ENCODE peak calls at places on chromosomes 3 and 15, in six cellular contexts. V is lower lobe of right lung; A is kidney epithelial cell; G is fibroblast of lung; J is breast epithelium; O is naive thymus-derived CD4-positive, alpha-beta T cell. P is an unnamed sample.

GRCh38 chr3:179068779-179069530 is 2.7 kb downstream of the ZMAT3 start:
- DNase-seq in V (no peak), A (no peak), G (no peak), J (no peak), O (no peak), P (no peak)

GRCh38 chr3:64539451-64540196 is 148.2 kb downstream of the ADAMTS9 start:
- DNase-seq in V (no peak), A (no peak), G (peak), J (peak), O (no peak), P (no peak)

GRCh38 chr15:51401065-51401780 is 59.8 kb downstream of the GLDN start:
- DNase-seq in V (no peak), A (no peak), G (no peak), J (no peak), O (no peak), P (no peak)

GRCh38 chr3:188165596-188165995 is 11.6 kb downstream of the LPP start:
- DNase-seq in V (no peak), A (no peak), G (peak), J (no peak), O (no peak), P (no peak)

GRCh38 chr15:28129261-28129848 is 30.2 kb upstream of the OCA2 start:
- DNase-seq in V (no peak), A (no peak), G (no peak), J (no peak), O (no peak), P (no peak)

GRCh38 chr3:42491876-42492507 is 10.5 kb upstream of the VIPR1 start:
- DNase-seq in V (no peak), A (no peak), G (no peak), J (peak), O (no peak), P (no peak)

GRCh38 chr15:51312754-51313390 is 25.5 kb downstream of the CYP19A1 start:
- DNase-seq in V (no peak), A (no peak), G (peak), J (no peak), O (no peak), P (no peak)

GRCh38 chr3:175325440-175325839 is 466.3 kb downstream of the NAALADL2 start:
- DNase-seq in V (no peak), A (no peak), G (no peak), J (no peak), O (no peak), P (no peak)

GRCh38 chr15:31197497-31198414 is 96.2 kb upstream of the TRPM1 start:
- DNase-seq in V (peak), A (no peak), G (peak), J (no peak), O (peak), P (no peak)

DNA sequence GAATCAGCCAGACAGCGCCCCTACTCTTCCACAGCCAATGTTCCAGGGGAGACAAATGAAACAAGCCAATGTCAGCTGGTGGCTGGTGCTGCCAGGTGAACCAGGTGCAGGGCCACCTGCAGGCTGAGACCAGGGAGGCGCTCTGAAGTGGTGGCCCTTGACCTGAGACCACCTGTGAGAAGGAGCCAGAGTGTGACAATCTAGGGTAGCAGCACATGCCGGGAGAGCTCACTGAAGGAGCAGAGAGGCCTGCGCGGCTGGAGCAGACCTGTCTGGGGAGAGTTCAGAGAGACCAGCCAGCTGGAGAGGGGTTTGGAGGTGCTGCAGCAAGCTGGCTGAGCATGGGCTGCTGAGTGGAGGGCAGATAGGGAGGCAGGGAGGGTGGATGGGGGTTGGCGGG is 692 bp upstream of the STAB1 start:
- DNase-seq in V (no peak), A (no peak), G (no peak), J (no peak), O (no peak), P (no peak)
- H3K4me3 ChIP-seq in V (no peak), A (no peak), G (no peak), J (no peak), O (no peak), P (no peak)

GRCh38 chr15:58330836-58331561 is 100.8 kb upstream of the LIPC start:
- DNase-seq in V (peak), A (no peak), G (no peak), J (no peak), O (no peak), P (no peak)
- H3K4me3 ChIP-seq in V (no peak), A (no peak), G (no peak), J (no peak), O (no peak), P (no peak)

GRCh38 chr3:180600473-180600872 is 1.5 kb upstream of the TTC14 start:
- DNase-seq in V (no peak), A (no peak), G (no peak), J (no peak), O (no peak), P (no peak)

DNA sequence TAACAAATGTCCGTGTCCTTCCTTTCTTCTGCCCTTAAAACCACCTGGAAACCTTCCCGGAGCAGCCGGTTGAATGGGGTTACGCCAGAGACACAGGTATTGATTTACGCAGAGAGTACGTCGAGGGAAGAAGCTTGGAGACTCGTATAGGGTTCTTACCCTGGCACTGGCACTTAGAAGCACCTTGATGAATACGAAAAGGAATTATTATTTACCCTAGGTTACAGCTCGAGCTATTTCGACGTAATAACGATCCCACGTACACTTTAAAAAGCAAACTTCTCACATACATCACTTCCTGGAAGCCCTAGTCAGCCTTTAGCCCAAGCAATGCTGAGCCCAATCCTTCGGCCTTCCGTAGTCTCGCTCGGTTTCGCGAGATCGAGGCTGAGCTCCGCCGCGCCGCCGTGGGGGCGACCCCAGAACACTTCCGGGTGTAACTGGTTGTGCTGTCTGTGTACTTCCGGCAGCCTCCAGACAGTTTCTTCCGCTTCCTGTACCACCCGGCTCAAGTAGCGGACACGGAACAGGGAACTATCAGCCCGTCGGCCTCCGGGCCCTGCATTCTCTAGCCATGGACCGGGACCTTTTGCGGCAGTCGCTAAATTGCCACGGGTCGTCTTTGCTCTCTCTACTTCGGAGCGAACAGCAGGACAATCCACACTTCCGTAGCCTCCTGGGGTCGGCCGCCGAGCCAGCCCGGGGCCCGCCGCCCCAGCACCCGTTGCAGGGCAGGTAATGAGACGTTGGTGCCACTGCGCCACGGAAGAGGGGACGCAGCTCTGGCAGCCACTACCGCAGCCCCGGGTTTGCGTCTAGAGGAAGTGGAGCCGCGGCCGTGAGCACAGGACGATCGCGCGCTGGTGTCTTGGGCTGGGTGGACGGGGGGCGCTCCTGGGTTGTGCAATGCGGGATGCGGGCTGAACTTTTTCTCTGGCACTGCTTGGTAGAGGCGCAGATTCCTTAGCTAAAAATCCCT is at the start of gene TTC14:
- DNase-seq in V (peak), A (peak), G (peak), J (peak), O (peak), P (peak)
- H3K4me3 ChIP-seq in V (peak), A (peak), G (peak), J (peak), O (peak), P (peak)

GRCh38 chr3:27722957-27723802 is 1.1 kb upstream of the EOMES start:
- DNase-seq in V (no peak), A (no peak), G (no peak), J (no peak), O (no peak), P (no peak)

GRCh38 chr3:27724459-27725197 is 2.5 kb upstream of the EOMES start:
- DNase-seq in V (no peak), A (no peak), G (no peak), J (no peak), O (no peak), P (no peak)

GRCh38 chr3:27726240-27726639 is 4.1 kb upstream of the EOMES start:
- DNase-seq in V (no peak), A (no peak), G (no peak), J (no peak), O (no peak), P (no peak)

GRCh38 chr3:27721717-27722564 is at the start of gene EOMES:
- DNase-seq in V (peak), A (no peak), G (peak), J (no peak), O (peak), P (no peak)

GRCh38 chr3:27723803-27724458 is 1.8 kb upstream of the EOMES start:
- DNase-seq in V (no peak), A (no peak), G (no peak), J (no peak), O (no peak), P (no peak)
- H3K4me3 ChIP-seq in V (peak), A (no peak), G (no peak), J (peak), O (peak), P (no peak)

DNA sequence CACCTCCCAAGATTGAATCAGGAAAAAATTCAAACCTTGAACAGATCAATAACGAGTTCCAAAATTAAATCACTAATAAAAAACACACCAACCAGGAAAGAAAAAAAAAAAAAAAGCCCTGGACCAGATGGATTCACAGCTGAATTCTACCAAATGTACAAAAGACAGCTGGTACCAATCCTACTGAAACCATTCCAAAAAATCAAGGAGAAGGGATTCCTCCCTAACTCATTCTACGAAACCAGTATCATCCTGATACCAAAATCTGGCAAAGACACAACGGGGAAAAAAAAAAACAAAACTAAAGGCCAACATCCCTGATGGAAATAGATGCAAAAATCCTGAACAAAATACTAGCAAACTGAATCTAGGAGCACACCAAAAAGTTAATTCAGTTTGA is 54.4 kb upstream of the SLC12A8 start:
- DNase-seq in V (no peak), A (no peak), G (no peak), J (no peak), O (no peak), P (no peak)
- H3K4me3 ChIP-seq in V (no peak), A (no peak), G (no peak), J (no peak), O (no peak), P (no peak)

GRCh38 chr3:45860481-45860880 is 18.6 kb upstream of the LZTFL1 start:
- DNase-seq in V (no peak), A (no peak), G (no peak), J (no peak), O (no peak), P (no peak)

GRCh38 chr3:45864760-45865567 is 21.4 kb upstream of the CCR9 start:
- DNase-seq in V (no peak), A (no peak), G (no peak), J (no peak), O (peak), P (no peak)

GRCh38 chr3:45861043-45861846 is 19.3 kb upstream of the LZTFL1 start:
- DNase-seq in V (no peak), A (no peak), G (no peak), J (no peak), O (no peak), P (no peak)

GRCh38 chr3:45858809-45859543 is 17.1 kb upstream of the LZTFL1 start:
- DNase-seq in V (no peak), A (no peak), G (no peak), J (no peak), O (no peak), P (no peak)
- H3K4me3 ChIP-seq in V (no peak), A (no peak), G (no peak), J (no peak), O (no peak), P (no peak)

DNA sequence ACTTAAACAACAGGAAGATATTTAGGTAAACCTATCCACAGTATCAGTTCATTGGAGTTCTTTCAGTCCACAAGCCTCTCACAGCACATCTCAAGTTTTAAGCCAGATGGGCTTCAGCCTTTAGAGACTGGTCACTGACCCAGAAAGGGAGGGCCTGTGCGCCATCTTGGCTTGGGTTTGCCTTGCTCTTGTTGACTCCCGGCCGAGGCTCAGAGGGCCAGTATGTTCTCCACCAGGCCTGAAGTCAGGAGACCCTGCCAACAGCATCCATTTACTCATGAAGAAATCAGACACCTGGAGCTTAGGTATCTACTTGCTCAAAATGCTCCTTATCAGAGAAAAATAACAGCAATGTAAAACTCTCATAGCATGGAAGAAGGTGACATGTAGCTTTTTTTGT is 6.2 kb downstream of the RGMA start:
- DNase-seq in V (no peak), A (no peak), G (no peak), J (no peak), O (no peak), P (no peak)
- H3K4me3 ChIP-seq in V (no peak), A (no peak), G (no peak), J (no peak), O (no peak), P (no peak)

DNA sequence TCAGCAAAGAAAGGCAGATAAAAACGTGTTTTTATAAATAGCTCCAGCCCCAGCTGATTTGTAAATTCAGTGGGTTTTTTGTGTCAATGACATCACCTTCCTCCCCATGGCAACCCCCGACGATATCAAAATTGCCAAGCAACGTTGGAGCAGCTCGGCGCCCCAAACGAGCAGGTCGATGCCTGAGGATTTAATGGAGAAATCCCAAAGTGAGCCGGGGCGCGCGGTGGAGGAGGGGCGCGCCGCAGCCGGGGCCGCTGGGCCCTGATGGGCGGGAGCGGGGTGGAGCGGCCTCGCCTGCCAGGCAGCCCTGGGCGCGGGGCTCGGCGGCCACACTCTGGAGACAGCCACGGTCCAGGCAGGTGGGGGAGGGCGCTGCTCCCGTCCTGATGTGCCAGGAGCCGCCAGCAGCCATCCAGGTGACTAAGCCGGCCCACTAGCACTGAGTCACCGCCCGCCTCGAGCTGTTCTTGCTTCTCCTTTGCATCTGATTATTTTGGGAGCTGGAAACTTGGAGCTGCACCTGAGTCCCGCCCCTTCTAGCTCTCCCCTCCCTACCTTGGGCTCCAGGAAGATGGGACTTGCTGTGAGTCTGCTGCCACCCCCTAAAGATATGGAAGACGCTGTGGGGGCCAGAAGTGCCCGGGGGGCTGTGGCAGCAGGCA is at the start of gene PAK6:
- DNase-seq in V (peak), A (peak), G (peak), J (peak), O (peak), P (no peak)
- H3K4me3 ChIP-seq in V (peak), A (peak), G (peak), J (peak), O (no peak), P (peak)

GRCh38 chr15:96320703-96321421 is 9.6 kb upstream of the NR2F2 start:
- DNase-seq in V (no peak), A (no peak), G (peak), J (no peak), O (no peak), P (no peak)
- H3K4me3 ChIP-seq in V (peak), A (peak), G (peak), J (peak), O (no peak), P (peak)

P was measured in retinal pigment epithelial cell.